ENCODE peak calls at places on chromosomes 11 and 22, in nine cellular contexts. U is activated CD4-positive, alpha-beta T cell treated with anti-CD3 and anti-CD28 coated beads, Interleukin-2, amount 50 U/mL, for 48 hours; A is NAMALWA; T is HepG2; P is AG10803; L is stimulated activated CD4-positive, alpha-beta T cell treated with anti-CD3 and anti-CD28 coated beads, Interleukin-1b, Interleukin-23, amount 100 ng/mL, for 4 hours; Q is neural progenitor cell; F is activated naive CD4-positive, alpha-beta T cell; J is midbrain. O is an unnamed sample.

GRCh38 chr11:14148653-14149273 is 186.2 kb downstream of the SPON1 start:
- DNase-seq in P (peak), F (no peak), Q (peak), A (peak), J (peak), L (no peak), U (no peak), T (peak), O (peak)

GRCh38 chr11:79116600-79116999 is 324.2 kb downstream of the TENM4 start:
- DNase-seq in J (no peak), U (no peak), T (no peak), Q (no peak), A (no peak), F (no peak), L (no peak), P (no peak), O (no peak)

GRCh38 chr22:20583471-20583922 is 76.1 kb downstream of the MED15 start:
- DNase-seq in J (peak), T (no peak), P (no peak), U (no peak), A (peak), F (no peak), Q (peak), L (no peak), O (peak)

GRCh38 chr11:83827940-83828554 is 541.9 kb upstream of the CCDC90B start:
- DNase-seq in U (no peak), F (no peak), Q (peak), J (peak), L (no peak), P (peak), A (peak), T (peak), O (peak)

GRCh38 chr22:45318168-45318557 is 8.4 kb downstream of the FAM118A start:
- DNase-seq in T (no peak), J (peak), Q (peak), L (peak), U (peak), P (peak), A (peak), F (peak), O (no peak)

GRCh38 chr11:44016546-44017442 is 31.0 kb upstream of the ACCSL start:
- DNase-seq in Q (no peak), U (no peak), J (no peak), T (no peak), L (no peak), F (no peak), A (no peak), P (no peak), O (no peak)

GRCh38 chr22:39570665-39571064 is at the start of gene CACNA1I:
- DNase-seq in Q (no peak), F (no peak), U (no peak), L (no peak), A (no peak), P (no peak), J (no peak), T (no peak), O (no peak)

GRCh38 chr11:126359431-126360048 is 4.1 kb downstream of the ST3GAL4 start:
- DNase-seq in A (no peak), Q (no peak), T (no peak), L (no peak), P (peak), F (no peak), J (peak), U (no peak), O (no peak)

GRCh38 chr22:38213319-38214247 is 11.8 kb downstream of the MAFF start:
- DNase-seq in F (no peak), L (no peak), P (no peak), U (no peak), J (no peak), Q (no peak), A (no peak), T (no peak), O (no peak)

GRCh38 chr22:40036591-40037225 is 42.0 kb downstream of the FAM83F start:
- DNase-seq in Q (peak), P (peak), F (peak), J (peak), U (peak), A (peak), L (peak), T (peak), O (peak)

GRCh38 chr22:37330200-37331033 is 48.1 kb downstream of the CYTH4 start:
- DNase-seq in U (peak), T (peak), J (peak), F (no peak), L (no peak), P (peak), Q (peak), A (peak), O (peak)

GRCh38 chr11:86876716-86877234 is 76.4 kb downstream of the PRSS23 start:
- DNase-seq in F (no peak), T (no peak), L (no peak), Q (no peak), P (no peak), A (no peak), U (no peak), J (no peak), O (no peak)

GRCh38 chr22:43734370-43735005 is 77.6 kb downstream of the EFCAB6 start:
- DNase-seq in U (no peak), T (no peak), Q (no peak), J (no peak), P (no peak), F (no peak), A (no peak), L (no peak), O (no peak)

GRCh38 chr11:100403817-100404216 is 283.3 kb upstream of the ARHGAP42 start:
- DNase-seq in A (no peak), T (no peak), J (no peak), U (no peak), P (no peak), Q (peak), L (no peak), F (no peak), O (no peak)

GRCh38 chr11:14376920-14377319 is 17.9 kb upstream of the RRAS2 start:
- DNase-seq in J (no peak), T (no peak), P (no peak), U (no peak), L (no peak), F (no peak), A (no peak), Q (no peak), O (no peak)

GRCh38 chr11:75966546-75967287 is 151.7 kb downstream of the UVRAG start:
- DNase-seq in T (no peak), J (no peak), P (peak), L (no peak), Q (no peak), A (no peak), F (no peak), U (no peak), O (no peak)

GRCh38 chr11:32888805-32889204 is 3.8 kb upstream of the QSER1 start:
- DNase-seq in F (no peak), T (no peak), P (peak), A (no peak), U (no peak), Q (no peak), J (no peak), L (no peak), O (no peak)

GRCh38 chr11:106821291-106821690 is 197.0 kb downstream of the GUCY1A2 start:
- DNase-seq in F (no peak), Q (peak), T (no peak), J (no peak), A (no peak), L (no peak), U (no peak), P (no peak), O (no peak)

GRCh38 chr22:22892096-22893052 is 4.8 kb downstream of the IGLL5 start:
- DNase-seq in P (no peak), A (no peak), U (no peak), F (no peak), Q (no peak), T (no peak), L (no peak), J (no peak), O (no peak)

GRCh38 chr22:30370681-30371080 is 13.9 kb downstream of the CCDC157 start:
- DNase-seq in F (no peak), U (no peak), T (no peak), A (no peak), Q (no peak), P (no peak), L (no peak), J (no peak), O (no peak)

GRCh38 chr11:114618139-114618538 is 22.6 kb upstream of the NXPE4 start:
- DNase-seq in F (no peak), A (no peak), Q (no peak), U (no peak), T (no peak), J (no peak), P (no peak), L (no peak), O (no peak)

GRCh38 chr11:3626250-3626960 is 15.4 kb downstream of the ART5 start:
- DNase-seq in Q (no peak), J (peak), A (no peak), P (no peak), F (no peak), L (no peak), T (no peak), U (no peak), O (no peak)

GRCh38 chr22:29156507-29156906 is 49.2 kb upstream of the EMID1 start:
- DNase-seq in U (no peak), Q (peak), J (no peak), F (no peak), P (peak), A (peak), T (peak), L (no peak), O (peak)

GRCh38 chr11:100748153-100748552 is 61.1 kb downstream of the ARHGAP42 start:
- DNase-seq in F (no peak), Q (no peak), T (no peak), U (no peak), P (no peak), J (no peak), L (no peak), A (no peak), O (no peak)

GRCh38 chr11:64543818-64544217 is 47.2 kb upstream of the SLC22A12 start:
- DNase-seq in Q (no peak), J (no peak), P (no peak), L (no peak), F (no peak), U (no peak), A (no peak), T (no peak), O (no peak)

GRCh38 chr11:108018708-108019107 is 10.0 kb downstream of the CUL5 start:
- DNase-seq in L (no peak), U (no peak), A (no peak), Q (no peak), T (no peak), J (no peak), P (no peak), F (no peak), O (no peak)

GRCh38 chr22:41799486-41800347 is 762 bp upstream of the CCDC134 start:
- DNase-seq in A (no peak), U (peak), Q (peak), P (peak), T (no peak), L (no peak), J (peak), F (peak), O (peak)

GRCh38 chr22:47013861-47014635 is 251.6 kb downstream of the TBC1D22A start:
- DNase-seq in J (no peak), P (no peak), F (no peak), A (no peak), U (no peak), Q (no peak), L (no peak), T (no peak), O (no peak)

GRCh38 chr11:30008946-30009525 is 7.8 kb downstream of the KCNA4 start:
- DNase-seq in Q (no peak), L (no peak), F (no peak), J (no peak), T (no peak), U (no peak), P (no peak), A (no peak), O (no peak)

GRCh38 chr11:64028398-64029115 is 7.2 kb upstream of the FLRT1 start:
- DNase-seq in U (no peak), P (no peak), F (no peak), T (no peak), A (peak), Q (peak), J (no peak), L (no peak), O (no peak)

GRCh38 chr11:29217901-29218300 is 798.9 kb downstream of the KCNA4 start:
- DNase-seq in T (no peak), U (no peak), Q (no peak), L (no peak), A (no peak), J (no peak), F (no peak), P (no peak), O (no peak)

GRCh38 chr11:110874651-110875050 is 162.4 kb upstream of the ARHGAP20 start:
- DNase-seq in U (no peak), Q (no peak), P (no peak), A (no peak), T (no peak), L (no peak), F (no peak), J (no peak), O (no peak)

GRCh38 chr11:134022748-134023147 is 46.1 kb upstream of the JAM3 start:
- DNase-seq in U (no peak), F (no peak), A (no peak), J (no peak), T (no peak), P (no peak), L (no peak), Q (no peak), O (no peak)

GRCh38 chr11:118845369-118845768 is 38.3 kb upstream of the CXCR5 start:
- DNase-seq in L (no peak), A (no peak), Q (no peak), T (no peak), J (no peak), F (no peak), P (peak), U (no peak), O (no peak)

GRCh38 chr11:103078710-103079109 is 13.2 kb downstream of the DCUN1D5 start:
- DNase-seq in Q (no peak), L (no peak), J (no peak), T (no peak), P (no peak), A (no peak), F (no peak), U (no peak), O (no peak)

GRCh38 chr11:16536513-16536912 is 180.2 kb upstream of the SOX6 start:
- DNase-seq in F (no peak), J (no peak), Q (no peak), L (no peak), T (no peak), U (no peak), A (no peak), P (no peak), O (no peak)

GRCh38 chr11:67372993-67373915 is at the start of gene CLCF1:
- DNase-seq in U (peak), J (peak), L (peak), P (peak), A (peak), T (no peak), F (peak), Q (peak), O (peak)